ENCODE peak calls at places on chromosomes 16 and 17, in eight cellular contexts. One of them, this sample, is unnamed.

GRCh38 chr17:48294193-48294909 is 135.7 kb downstream of the SKAP1 start:
- DNase-seq in cardiac fibroblast: no peak
- DNase-seq in AG10803: no peak
- DNase-seq in fibroblast of the aortic adventitia: no peak
- DNase-seq in right lobe of liver: no peak
- DNase-seq in pancreas: no peak
- DNase-seq in colonic mucosa: no peak
- DNase-seq in OCI-LY7: no peak
- DNase-seq in this sample: no peak

GRCh38 chr17:7426896-7427488 is 1.6 kb downstream of the SPEM2 start:
- DNase-seq in cardiac fibroblast: no peak
- DNase-seq in right lobe of liver: no peak
- DNase-seq in fibroblast of the aortic adventitia: no peak
- DNase-seq in OCI-LY7: no peak
- DNase-seq in pancreas: peak
- DNase-seq in colonic mucosa: no peak
- DNase-seq in AG10803: no peak
- DNase-seq in this sample: no peak

GRCh38 chr17:37327341-37328090 is 48.3 kb upstream of the C17orf78 start:
- DNase-seq in cardiac fibroblast: peak
- DNase-seq in fibroblast of the aortic adventitia: peak
- DNase-seq in right lobe of liver: no peak
- DNase-seq in colonic mucosa: no peak
- DNase-seq in pancreas: no peak
- DNase-seq in OCI-LY7: no peak
- DNase-seq in AG10803: peak
- DNase-seq in this sample: peak

GRCh38 chr16:4679854-4680636 is 13.3 kb upstream of the NUDT16L1 start:
- DNase-seq in AG10803: no peak
- DNase-seq in cardiac fibroblast: no peak
- DNase-seq in OCI-LY7: no peak
- DNase-seq in fibroblast of the aortic adventitia: peak
- DNase-seq in right lobe of liver: peak
- DNase-seq in colonic mucosa: peak
- DNase-seq in pancreas: peak
- DNase-seq in this sample: no peak

GRCh38 chr17:50301891-50302584 is 27.8 kb downstream of the TMEM92 start:
- DNase-seq in OCI-LY7: no peak
- DNase-seq in fibroblast of the aortic adventitia: no peak
- DNase-seq in AG10803: no peak
- DNase-seq in pancreas: no peak
- DNase-seq in right lobe of liver: no peak
- DNase-seq in colonic mucosa: no peak
- DNase-seq in cardiac fibroblast: no peak
- DNase-seq in this sample: no peak

GRCh38 chr16:14001521-14001920 is 69.6 kb upstream of the MRTFB start:
- DNase-seq in pancreas: no peak
- DNase-seq in right lobe of liver: no peak
- DNase-seq in fibroblast of the aortic adventitia: no peak
- DNase-seq in colonic mucosa: no peak
- DNase-seq in OCI-LY7: no peak
- DNase-seq in AG10803: no peak
- DNase-seq in cardiac fibroblast: no peak
- DNase-seq in this sample: no peak

GRCh38 chr16:75494696-75495601 is at the start of gene CHST6:
- DNase-seq in AG10803: no peak
- DNase-seq in fibroblast of the aortic adventitia: no peak
- DNase-seq in colonic mucosa: peak
- DNase-seq in cardiac fibroblast: peak
- DNase-seq in right lobe of liver: peak
- DNase-seq in pancreas: peak
- DNase-seq in OCI-LY7: no peak
- DNase-seq in this sample: no peak

GRCh38 chr17:78127888-78128615 is 503 bp downstream of the TMC6 start:
- DNase-seq in cardiac fibroblast: no peak
- DNase-seq in AG10803: no peak
- DNase-seq in colonic mucosa: peak
- DNase-seq in fibroblast of the aortic adventitia: no peak
- DNase-seq in OCI-LY7: peak
- DNase-seq in right lobe of liver: peak
- DNase-seq in pancreas: no peak
- DNase-seq in this sample: no peak

GRCh38 chr17:50101346-50102163 is 6.4 kb downstream of the PDK2 start:
- DNase-seq in OCI-LY7: no peak
- DNase-seq in pancreas: peak
- DNase-seq in colonic mucosa: peak
- DNase-seq in cardiac fibroblast: no peak
- DNase-seq in AG10803: peak
- DNase-seq in right lobe of liver: peak
- DNase-seq in fibroblast of the aortic adventitia: peak
- DNase-seq in this sample: peak

GRCh38 chr16:77781091-77781490 is 7.3 kb upstream of the VAT1L start:
- DNase-seq in right lobe of liver: no peak
- DNase-seq in fibroblast of the aortic adventitia: no peak
- DNase-seq in cardiac fibroblast: no peak
- DNase-seq in AG10803: no peak
- DNase-seq in colonic mucosa: no peak
- DNase-seq in pancreas: no peak
- DNase-seq in OCI-LY7: no peak
- DNase-seq in this sample: no peak

GRCh38 chr16:9612267-9612666 is 520.8 kb downstream of the HAPSTR1 start:
- DNase-seq in colonic mucosa: no peak
- DNase-seq in pancreas: no peak
- DNase-seq in AG10803: no peak
- DNase-seq in right lobe of liver: no peak
- DNase-seq in cardiac fibroblast: no peak
- DNase-seq in fibroblast of the aortic adventitia: no peak
- DNase-seq in OCI-LY7: no peak
- DNase-seq in this sample: no peak
- TF ChIP-seq CTCF in colonic mucosa: no peak
- TF ChIP-seq CTCF in pancreas: no peak
- TF ChIP-seq CTCF in AG10803: no peak
- TF ChIP-seq CTCF in right lobe of liver: no peak
- TF ChIP-seq CTCF in cardiac fibroblast: no peak
- TF ChIP-seq CTCF in fibroblast of the aortic adventitia: no peak
- TF ChIP-seq CTCF in OCI-LY7: no peak
- TF ChIP-seq CTCF in this sample: no peak

GRCh38 chr16:21224800-21225199 is 8.7 kb upstream of the ANKS4B start:
- DNase-seq in OCI-LY7: no peak
- DNase-seq in cardiac fibroblast: no peak
- DNase-seq in colonic mucosa: no peak
- DNase-seq in AG10803: no peak
- DNase-seq in pancreas: no peak
- DNase-seq in right lobe of liver: no peak
- DNase-seq in fibroblast of the aortic adventitia: no peak
- DNase-seq in this sample: no peak
- TF ChIP-seq CTCF in OCI-LY7: no peak
- TF ChIP-seq CTCF in cardiac fibroblast: no peak
- TF ChIP-seq CTCF in colonic mucosa: no peak
- TF ChIP-seq CTCF in AG10803: no peak
- TF ChIP-seq CTCF in pancreas: no peak
- TF ChIP-seq CTCF in right lobe of liver: no peak
- TF ChIP-seq CTCF in fibroblast of the aortic adventitia: no peak
- TF ChIP-seq CTCF in this sample: no peak

GRCh38 chr16:12060751-12061150 is 84.2 kb downstream of the SNX29 start:
- DNase-seq in cardiac fibroblast: no peak
- DNase-seq in AG10803: no peak
- DNase-seq in colonic mucosa: no peak
- DNase-seq in right lobe of liver: no peak
- DNase-seq in pancreas: no peak
- DNase-seq in fibroblast of the aortic adventitia: no peak
- DNase-seq in OCI-LY7: no peak
- DNase-seq in this sample: no peak

GRCh38 chr16:12054396-12054795 is 77.9 kb downstream of the SNX29 start:
- DNase-seq in OCI-LY7: no peak
- DNase-seq in cardiac fibroblast: no peak
- DNase-seq in pancreas: no peak
- DNase-seq in fibroblast of the aortic adventitia: no peak
- DNase-seq in right lobe of liver: no peak
- DNase-seq in AG10803: no peak
- DNase-seq in colonic mucosa: no peak
- DNase-seq in this sample: no peak

GRCh38 chr16:12059216-12059769 is 82.8 kb downstream of the SNX29 start:
- DNase-seq in pancreas: no peak
- DNase-seq in cardiac fibroblast: no peak
- DNase-seq in colonic mucosa: no peak
- DNase-seq in OCI-LY7: peak
- DNase-seq in AG10803: peak
- DNase-seq in fibroblast of the aortic adventitia: no peak
- DNase-seq in right lobe of liver: no peak
- DNase-seq in this sample: no peak

GRCh38 chr16:12054868-12055267 is 78.3 kb downstream of the SNX29 start:
- DNase-seq in pancreas: no peak
- DNase-seq in cardiac fibroblast: no peak
- DNase-seq in colonic mucosa: no peak
- DNase-seq in OCI-LY7: no peak
- DNase-seq in AG10803: no peak
- DNase-seq in right lobe of liver: no peak
- DNase-seq in fibroblast of the aortic adventitia: no peak
- DNase-seq in this sample: no peak

GRCh38 chr16:12057276-12057675 is 80.7 kb downstream of the SNX29 start:
- DNase-seq in OCI-LY7: no peak
- DNase-seq in cardiac fibroblast: peak
- DNase-seq in pancreas: no peak
- DNase-seq in AG10803: peak
- DNase-seq in right lobe of liver: no peak
- DNase-seq in colonic mucosa: no peak
- DNase-seq in fibroblast of the aortic adventitia: peak
- DNase-seq in this sample: peak
- TF ChIP-seq CTCF in OCI-LY7: no peak
- TF ChIP-seq CTCF in cardiac fibroblast: no peak
- TF ChIP-seq CTCF in pancreas: no peak
- TF ChIP-seq CTCF in AG10803: peak
- TF ChIP-seq CTCF in right lobe of liver: no peak
- TF ChIP-seq CTCF in colonic mucosa: no peak
- TF ChIP-seq CTCF in fibroblast of the aortic adventitia: no peak
- TF ChIP-seq CTCF in this sample: peak

GRCh38 chr16:89169778-89170177 is 1.8 kb upstream of the CDH15 start:
- DNase-seq in pancreas: peak
- DNase-seq in right lobe of liver: no peak
- DNase-seq in colonic mucosa: no peak
- DNase-seq in AG10803: no peak
- DNase-seq in OCI-LY7: no peak
- DNase-seq in fibroblast of the aortic adventitia: no peak
- DNase-seq in cardiac fibroblast: no peak
- DNase-seq in this sample: no peak

GRCh38 chr16:89166696-89167424 is 4.7 kb upstream of the CDH15 start:
- DNase-seq in AG10803: no peak
- DNase-seq in colonic mucosa: no peak
- DNase-seq in fibroblast of the aortic adventitia: no peak
- DNase-seq in pancreas: no peak
- DNase-seq in cardiac fibroblast: peak
- DNase-seq in OCI-LY7: no peak
- DNase-seq in right lobe of liver: no peak
- DNase-seq in this sample: no peak

GRCh38 chr16:89164847-89165684 is 6.5 kb upstream of the CDH15 start:
- DNase-seq in colonic mucosa: no peak
- DNase-seq in right lobe of liver: no peak
- DNase-seq in pancreas: no peak
- DNase-seq in fibroblast of the aortic adventitia: no peak
- DNase-seq in cardiac fibroblast: no peak
- DNase-seq in AG10803: no peak
- DNase-seq in OCI-LY7: no peak
- DNase-seq in this sample: no peak

GRCh38 chr16:89168381-89169189 is 3.0 kb upstream of the CDH15 start:
- DNase-seq in fibroblast of the aortic adventitia: no peak
- DNase-seq in pancreas: peak
- DNase-seq in OCI-LY7: peak
- DNase-seq in colonic mucosa: no peak
- DNase-seq in AG10803: no peak
- DNase-seq in right lobe of liver: no peak
- DNase-seq in cardiac fibroblast: no peak
- DNase-seq in this sample: no peak

GRCh38 chr16:89167425-89167941 is 4.1 kb upstream of the CDH15 start:
- DNase-seq in AG10803: peak
- DNase-seq in fibroblast of the aortic adventitia: peak
- DNase-seq in pancreas: peak
- DNase-seq in OCI-LY7: peak
- DNase-seq in colonic mucosa: peak
- DNase-seq in cardiac fibroblast: peak
- DNase-seq in right lobe of liver: peak
- DNase-seq in this sample: peak
- TF ChIP-seq CTCF in AG10803: peak
- TF ChIP-seq CTCF in fibroblast of the aortic adventitia: peak
- TF ChIP-seq CTCF in pancreas: peak
- TF ChIP-seq CTCF in OCI-LY7: peak
- TF ChIP-seq CTCF in colonic mucosa: peak
- TF ChIP-seq CTCF in cardiac fibroblast: peak
- TF ChIP-seq CTCF in right lobe of liver: peak
- TF ChIP-seq CTCF in this sample: peak

This sample was measured in HFFc6.